ENCODE peak calls at places on chromosomes 13 and 19, in eight cellular contexts. V is H9; B is CD8-positive, alpha-beta T cell; M is fibroblast of lung; R is cardiac muscle cell; S is K562; L is Peyer's patch; H is HCT116. W is an unnamed sample. For H3K4me1, the result is how much of the 10 kb centered on the place peaks cover.

GRCh38 chr13:80630685-80631121 is 289.8 kb upstream of the SPRY2 start:
- DNase-seq in L (no peak), S (no peak), M (peak), B (no peak), H (no peak), R (peak), V (no peak), W (peak)

GRCh38 chr19:49932731-49933131 is 3.4 kb upstream of the NUP62 start:
- DNase-seq in S (no peak), V (no peak), L (no peak), R (no peak), B (peak), M (no peak), H (no peak), W (no peak)

GRCh38 chr19:54481326-54481930 is 8.3 kb upstream of the CDC42EP5 start:
- DNase-seq in B (no peak), H (peak), M (peak), V (peak), L (no peak), S (peak), R (peak), W (peak)

GRCh38 chr19:47132522-47132852 is 1.9 kb downstream of the SAE1 start:
- DNase-seq in L (no peak), R (no peak), S (no peak), V (no peak), B (no peak), M (no peak), H (no peak), W (no peak)

GRCh38 chr19:1267441-1268391 is 1.4 kb upstream of the CIRBP start:
- DNase-seq in H (no peak), R (no peak), L (no peak), S (no peak), M (no peak), B (peak), V (no peak), W (peak)

GRCh38 chr19:51686171-51686570 is 7.0 kb upstream of the SPACA6 start:
- DNase-seq in B (no peak), V (no peak), S (no peak), H (no peak), R (no peak), L (no peak), M (no peak), W (no peak)

GRCh38 chr19:33809960-33810359 is 13.3 kb downstream of the KCTD15 start:
- DNase-seq in M (peak), R (peak), B (no peak), S (no peak), L (no peak), V (no peak), H (no peak), W (no peak)

GRCh38 chr19:40238775-40239174 is 12.3 kb upstream of the CCNP start:
- DNase-seq in H (no peak), S (no peak), V (no peak), L (no peak), M (no peak), B (no peak), R (no peak), W (no peak)

GRCh38 chr19:48964205-48965032 is 690 bp upstream of the FTL start:
- DNase-seq in V (no peak), M (peak), H (no peak), S (no peak), B (no peak), L (peak), R (peak), W (no peak)

GRCh38 chr19:29266603-29267002 is 53.7 kb upstream of the UQCRFS1 start:
- DNase-seq in M (no peak), L (no peak), B (no peak), H (no peak), R (no peak), V (no peak), S (no peak), W (no peak)

GRCh38 chr13:90545070-90545840 is 802.2 kb upstream of the MIR17HG start:
- DNase-seq in L (no peak), S (no peak), B (no peak), V (no peak), H (no peak), M (no peak), R (peak), W (no peak)

GRCh38 chr19:5826531-5827341 is 12.8 kb downstream of the FUT6 start:
- DNase-seq in V (peak), S (peak), B (peak), L (peak), M (peak), H (peak), R (peak), W (peak)

GRCh38 chr19:10118960-10119359 is 739 bp downstream of the EIF3G start:
- DNase-seq in S (no peak), V (no peak), L (no peak), R (no peak), B (no peak), M (no peak), H (no peak), W (no peak)

GRCh38 chr19:56900573-56901097 is 60.1 kb upstream of the PEG3 start:
- DNase-seq in M (no peak), B (no peak), L (no peak), V (no peak), R (peak), S (no peak), H (no peak), W (no peak)

GRCh38 chr13:97567510-97568243 is 133.7 kb downstream of the RAP2A start:
- DNase-seq in L (peak), R (peak), B (no peak), M (peak), S (no peak), H (peak), V (peak), W (no peak)

GRCh38 chr19:40358773-40359172 is 10.3 kb downstream of the PLD3 start:
- DNase-seq in R (no peak), L (no peak), S (no peak), H (no peak), M (no peak), B (no peak), V (no peak), W (no peak)

GRCh38 chr13:48579167-48579918 is 46.5 kb upstream of the RCBTB2 start:
- DNase-seq in S (no peak), V (no peak), M (no peak), R (no peak), L (no peak), B (no peak), H (no peak), W (no peak)

GRCh38 chr13:69857188-69857821 is 250.3 kb upstream of the ATXN8OS start:
- DNase-seq in L (no peak), V (no peak), R (peak), M (peak), S (peak), H (peak), B (no peak), W (no peak)

GRCh38 chr13:46982856-46983582 is 86.2 kb upstream of the HTR2A start:
- DNase-seq in L (no peak), B (no peak), H (no peak), M (no peak), S (no peak), R (no peak), V (no peak), W (no peak)

GRCh38 chr13:35549481-35549880 is 73.0 kb upstream of the MAB21L1 start:
- DNase-seq in V (no peak), L (no peak), B (no peak), S (no peak), R (peak), M (peak), H (no peak), W (no peak)

GRCh38 chr13:95660981-95661581 is 15.9 kb upstream of the DNAJC3 start:
- DNase-seq in R (peak), S (peak), B (no peak), V (no peak), M (peak), L (no peak), H (peak), W (no peak)

GRCh38 chr19:10520652-10521318 is 3.5 kb upstream of the S1PR5 start:
- DNase-seq in L (no peak), R (no peak), H (no peak), S (no peak), M (no peak), B (no peak), V (no peak), W (no peak)

GRCh38 chr13:64130170-64130569 is 2714.5 kb upstream of the PCDH20 start:
- DNase-seq in B (no peak), L (no peak), R (no peak), S (no peak), H (no peak), M (no peak), V (peak), W (no peak)

GRCh38 chr19:928471-929259 is 2.8 kb downstream of the ARID3A start:
- DNase-seq in H (no peak), R (peak), L (no peak), B (no peak), V (peak), M (no peak), S (peak), W (peak)

GRCh38 chr19:48992571-48993174 is 436 bp downstream of the GYS1 start:
- DNase-seq in R (no peak), V (peak), M (no peak), S (no peak), H (no peak), L (no peak), B (no peak), W (no peak)

GRCh38 chr19:30802424-30803013 is 430.3 kb downstream of the ZNF536 start:
- DNase-seq in R (no peak), H (no peak), B (no peak), M (no peak), L (no peak), S (no peak), V (no peak), W (no peak)

GRCh38 chr13:38535271-38535670 is 151.6 kb upstream of the FREM2 start:
- DNase-seq in B (no peak), S (no peak), M (no peak), L (no peak), H (no peak), R (no peak), V (no peak), W (no peak)

GRCh38 chr13:38527140-38527539 is 159.7 kb upstream of the FREM2 start:
- DNase-seq in H (no peak), M (no peak), V (no peak), B (no peak), S (no peak), L (no peak), R (no peak), W (no peak)

GRCh38 chr13:38530492-38530891 is 156.4 kb upstream of the FREM2 start:
- DNase-seq in L (no peak), V (no peak), R (peak), H (no peak), M (peak), B (no peak), S (peak), W (no peak)
- TF ChIP-seq CTCF in L (no peak), V (peak), R (peak), H (no peak), M (no peak), B (no peak), S (no peak), W (no peak)

GRCh38 chr19:41356984-41357739 is 3.4 kb upstream of the TGFB1 start:
- DNase-seq in B (no peak), R (no peak), M (no peak), L (no peak), S (no peak), V (no peak), H (no peak), W (no peak)

GRCh38 chr19:41357746-41358145 is 4.0 kb upstream of the TGFB1 start:
- DNase-seq in L (no peak), H (no peak), S (no peak), B (no peak), M (no peak), V (no peak), R (no peak), W (no peak)

GRCh38 chr19:41362143-41362847 is 1.7 kb downstream of the B9D2 start:
- DNase-seq in B (no peak), L (no peak), V (no peak), S (no peak), H (no peak), M (no peak), R (no peak), W (no peak)

GRCh38 chr19:41363371-41363752 is 587 bp downstream of the B9D2 start:
- DNase-seq in V (no peak), B (no peak), S (no peak), M (no peak), H (no peak), R (no peak), L (no peak), W (no peak)

DNA sequence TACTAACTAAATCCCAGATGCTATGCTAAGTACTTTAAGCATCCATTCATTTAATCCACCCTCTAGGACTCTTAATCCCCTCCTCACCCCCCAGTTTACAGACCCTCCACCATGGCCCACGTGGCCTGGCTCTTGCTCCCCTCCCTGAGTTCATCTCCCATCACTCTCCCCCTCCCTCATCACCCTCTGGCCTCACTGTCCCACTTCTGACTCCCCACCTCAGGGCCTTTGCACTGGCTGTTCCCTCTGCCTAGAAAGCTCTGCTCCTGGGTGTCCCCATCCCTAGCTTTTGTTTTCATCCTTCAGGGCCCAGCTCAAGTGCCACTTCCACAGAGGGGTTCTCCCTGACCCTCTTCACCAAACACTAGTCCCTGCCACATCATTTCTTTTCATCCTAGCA is 4.2 kb downstream of the B9D2 start:
- DNase-seq in M (no peak), B (no peak), S (no peak), H (no peak), R (no peak), L (no peak), V (no peak), W (no peak)
- H3K4me1 ChIP-seq in M (under half), B (half or more), S (under half), H (under half), R (under half), L (under half), V (under half), W (under half)

DNA sequence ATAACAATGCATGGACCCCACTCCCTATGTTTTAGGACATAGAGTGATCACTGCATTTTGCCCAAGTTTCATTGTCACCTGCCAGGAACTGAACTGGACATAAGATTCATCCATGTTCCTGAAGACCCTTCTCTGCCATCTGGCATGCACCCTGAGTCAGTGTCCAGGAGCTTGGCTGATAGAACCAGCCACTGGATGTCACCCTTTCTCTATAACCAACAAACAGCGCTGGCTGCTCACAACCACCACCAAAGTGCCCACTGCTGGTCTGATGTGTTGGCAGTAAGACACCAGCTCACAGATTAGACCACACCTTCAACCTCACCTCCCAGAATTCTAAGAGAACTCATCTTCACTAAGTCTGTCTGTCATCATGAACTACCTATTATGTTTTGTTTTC is 333.4 kb downstream of the ITGBL1 start:
- DNase-seq in M (peak), S (no peak), L (no peak), V (peak), B (no peak), R (no peak), H (peak), W (peak)
- TF ChIP-seq CTCF in M (peak), S (no peak), L (no peak), V (peak), B (no peak), R (no peak), H (no peak), W (peak)

DNA sequence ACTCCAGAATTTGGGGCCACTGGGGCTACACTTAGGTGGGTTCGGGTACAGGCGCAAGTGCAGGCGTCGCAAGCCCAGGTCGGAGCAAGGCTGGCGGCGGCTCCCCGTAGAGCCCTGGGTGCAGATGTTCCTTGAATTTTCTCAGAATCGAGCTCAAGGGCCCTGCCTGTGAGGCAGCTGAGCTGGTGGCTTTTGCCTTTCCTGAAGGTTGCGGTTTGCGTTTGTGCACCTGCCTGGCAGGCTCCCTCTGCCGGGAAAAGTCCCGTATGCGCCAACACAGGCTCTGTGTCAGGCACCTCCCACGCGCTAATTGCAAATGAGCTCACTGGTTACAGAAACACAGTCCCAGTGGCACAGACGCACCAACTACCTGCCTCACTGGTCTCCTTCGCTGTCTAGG is 5.9 kb downstream of the DOHH start:
- DNase-seq in B (no peak), M (no peak), V (no peak), S (no peak), R (no peak), H (no peak), L (no peak), W (no peak)
- H3K4me1 ChIP-seq in B (under half), M (under half), V (under half), S (under half), R (under half), H (under half), L (under half), W (under half)

GRCh38 chr13:81929988-81930387 is 1589.1 kb upstream of the SPRY2 start:
- DNase-seq in S (no peak), M (peak), L (no peak), R (peak), V (peak), H (no peak), B (no peak), W (no peak)
- TF ChIP-seq CTCF in S (no peak), M (no peak), L (no peak), R (peak), V (peak), H (peak), B (no peak), W (no peak)